ENCODE peak calls at places on chromosomes 13 and 19, in eight cellular contexts. V, U, G, M, W, N, E and J are unnamed samples.

GRCh38 chr13:100235311-100235901 is 146.5 kb downstream of the PCCA start:
- DNase-seq in V (peak), U (no peak), G (peak), M (peak), W (peak), N (peak), E (peak), J (peak)

GRCh38 chr13:85347251-85347650 is 452.0 kb downstream of the SLITRK6 start:
- DNase-seq in V (peak), U (no peak), G (no peak), M (peak), W (no peak), N (no peak), E (no peak), J (no peak)

GRCh38 chr13:108269601-108270328 is at the start of gene TNFSF13B:
- DNase-seq in V (peak), U (peak), G (peak), M (peak), W (no peak), N (peak), E (no peak), J (peak)

GRCh38 chr13:72556945-72557344 is 170.5 kb downstream of the MZT1 start:
- DNase-seq in V (no peak), U (no peak), G (no peak), M (no peak), W (no peak), N (no peak), E (no peak), J (no peak)

GRCh38 chr13:45218689-45219088 is 17.8 kb upstream of the KCTD4 start:
- DNase-seq in V (no peak), U (no peak), G (no peak), M (no peak), W (no peak), N (no peak), E (no peak), J (no peak)

GRCh38 chr19:36528921-36529518 is 949 bp upstream of the ZNF260 start:
- DNase-seq in V (no peak), U (no peak), G (no peak), M (no peak), W (no peak), N (no peak), E (no peak), J (no peak)

GRCh38 chr19:51739466-51740213 is 12.0 kb downstream of the FPR1 start:
- DNase-seq in V (no peak), U (no peak), G (no peak), M (no peak), W (no peak), N (no peak), E (no peak), J (no peak)

GRCh38 chr13:71875823-71876222 is 8.8 kb upstream of the DACH1 start:
- DNase-seq in V (no peak), U (no peak), G (no peak), M (no peak), W (no peak), N (no peak), E (no peak), J (no peak)